ENCODE peak calls at places on chromosome 16, in ten cellular contexts. N is GM23248; E is T-cell; K is effector CD4-positive, alpha-beta T cell; Z is tibial nerve; C is activated T-helper 9 cell treated with anti-CD3 and anti-CD28 coated beads, Interleukin-2, amount 50 U/mL, for 16 hours; L is body of pancreas; H is hippocampal formation; G is RWPE1; Q is HFFc6. T is an unnamed sample.

GRCh38 chr16:88022076-88023042 is 71.1 kb downstream of the BANP start:
- DNase-seq in N (no peak), E (no peak), K (no peak), Z (no peak), C (no peak), L (no peak), H (no peak), G (no peak), Q (no peak), T (no peak)

GRCh38 chr16:70478169-70478568 is 23.8 kb downstream of the FCSK start:
- DNase-seq in N (no peak), E (no peak), K (no peak), Z (no peak), C (no peak), L (no peak), H (no peak), G (no peak), Q (no peak), T (no peak)

GRCh38 chr16:11431915-11432465 is 86.7 kb downstream of the RMI2 start:
- DNase-seq in N (peak), E (no peak), K (no peak), Z (no peak), C (no peak), L (no peak), H (no peak), G (no peak), Q (no peak), T (no peak)

GRCh38 chr16:27650073-27650701 is 100.2 kb downstream of the KATNIP start:
- DNase-seq in N (no peak), E (no peak), K (no peak), Z (no peak), C (no peak), L (no peak), H (no peak), G (no peak), Q (no peak), T (no peak)

GRCh38 chr16:54630284-54630967 is 300.2 kb upstream of the IRX5 start:
- DNase-seq in N (peak), E (no peak), K (no peak), Z (no peak), C (no peak), L (no peak), H (no peak), G (no peak), Q (peak), T (no peak)

GRCh38 chr16:582218-582613 is 7.7 kb upstream of the RAB40C start:
- DNase-seq in N (no peak), E (no peak), K (no peak), Z (no peak), C (no peak), L (no peak), H (no peak), G (no peak), Q (no peak), T (no peak)

GRCh38 chr16:86375370-86375769 is 135.0 kb upstream of the FOXF1 start:
- DNase-seq in N (peak), E (no peak), K (no peak), Z (no peak), C (no peak), L (no peak), H (no peak), G (peak), Q (peak), T (peak)

GRCh38 chr16:89667633-89668032 is 10.0 kb downstream of the SPATA33 start:
- DNase-seq in N (no peak), E (no peak), K (no peak), Z (no peak), C (no peak), L (no peak), H (no peak), G (no peak), Q (no peak), T (no peak)

GRCh38 chr16:51151435-51151950 is 423 bp upstream of the SALL1 start:
- DNase-seq in N (peak), E (no peak), K (no peak), Z (no peak), C (no peak), L (peak), H (peak), G (no peak), Q (peak), T (no peak)

T was measured in hepatic stellate cell.